ENCODE peak calls at places on chromosomes 1 and 21, in nine cellular contexts. U is fibroblast of lung, F is astrocyte, O is GM12878, A is hepatocyte, Z is GM23338, I is K562, Y is neural progenitor cell, R is PC-3. C is an unnamed sample.
A peak's percentile ranks its signal among the peaks of the same experiment; 100 is the strongest.

GRCh38 chr1:1483714-1484113 is 12.1 kb downstream of the ATAD3B start:
- DNase-seq in U (no peak), F (no peak), O (no peak), A (no peak), Z (no peak), I (no peak), Y (no peak), R (no peak), C (no peak)

GRCh38 chr1:234743866-234744581 is 134.0 kb upstream of the IRF2BP2 start:
- DNase-seq in U (peak; percentile 80), F (peak; percentile 76), O (no peak), A (peak; percentile 20), Z (peak; percentile 73), I (no peak), Y (peak; percentile 90), R (no peak), C (no peak)

GRCh38 chr1:225253784-225254183 is 174.1 kb downstream of the LBR start:
- DNase-seq in U (peak; percentile 89), F (peak; percentile 86), O (no peak), A (no peak), Z (no peak), I (no peak), Y (no peak), R (peak; percentile 83), C (peak; percentile 88)

GRCh38 chr1:91891486-91891885 is 5.5 kb upstream of the TGFBR3 start:
- DNase-seq in U (no peak), F (no peak), O (no peak), A (no peak), Z (no peak), I (no peak), Y (no peak), R (no peak), C (no peak)

GRCh38 chr21:24225432-24225831 is 1381.8 kb downstream of the MRPL39 start:
- DNase-seq in U (peak; percentile 40), F (peak; percentile 35), O (no peak), A (no peak), Z (no peak), I (no peak), Y (no peak), R (peak; percentile 80), C (no peak)

GRCh38 chr1:60449876-60450275 is 376.3 kb upstream of the C1orf87 start:
- DNase-seq in U (no peak), F (no peak), O (no peak), A (no peak), Z (no peak), I (no peak), Y (no peak), R (no peak), C (no peak)

GRCh38 chr1:58577676-58578073 is 623 bp upstream of the TACSTD2 start:
- DNase-seq in U (no peak), F (no peak), O (no peak), A (no peak), Z (no peak), I (no peak), Y (no peak), R (peak; percentile 29), C (no peak)

GRCh38 chr1:206655471-206655882 is 20.1 kb downstream of the DYRK3 start:
- DNase-seq in U (no peak), F (no peak), O (no peak), A (no peak), Z (no peak), I (no peak), Y (no peak), R (no peak), C (no peak)

GRCh38 chr1:243733670-243734310 is 116.3 kb downstream of the AKT3 start:
- DNase-seq in U (no peak), F (no peak), O (no peak), A (no peak), Z (no peak), I (no peak), Y (no peak), R (no peak), C (no peak)

GRCh38 chr1:10429868-10430215 is 391 bp upstream of the CENPS start:
- DNase-seq in U (peak; percentile 25), F (peak; percentile 4), O (no peak), A (no peak), Z (no peak), I (no peak), Y (no peak), R (peak; percentile 28), C (no peak)

GRCh38 chr1:41638086-41639024 is 153.9 kb upstream of the EDN2 start:
- DNase-seq in U (no peak), F (no peak), O (no peak), A (no peak), Z (no peak), I (no peak), Y (no peak), R (no peak), C (no peak)

GRCh38 chr1:94821636-94822305 is 1.6 kb downstream of the SLC44A3 start:
- DNase-seq in U (no peak), F (no peak), O (no peak), A (peak; percentile 29), Z (no peak), I (no peak), Y (no peak), R (peak; percentile 9), C (no peak)

GRCh38 chr1:40414331-40414730 is 35.9 kb upstream of the ZFP69B start:
- DNase-seq in U (no peak), F (no peak), O (no peak), A (no peak), Z (no peak), I (no peak), Y (no peak), R (no peak), C (no peak)

GRCh38 chr1:30950053-30950452 is 41.5 kb upstream of the SDC3 start:
- DNase-seq in U (no peak), F (no peak), O (no peak), A (no peak), Z (no peak), I (no peak), Y (no peak), R (no peak), C (no peak)

GRCh38 chr1:30952098-30952497 is 43.5 kb upstream of the SDC3 start:
- DNase-seq in U (no peak), F (no peak), O (no peak), A (no peak), Z (no peak), I (no peak), Y (no peak), R (no peak), C (no peak)

GRCh38 chr1:30948278-30948677 is 39.7 kb upstream of the SDC3 start:
- DNase-seq in U (no peak), F (no peak), O (no peak), A (no peak), Z (no peak), I (no peak), Y (no peak), R (no peak), C (no peak)

GRCh38 chr1:30953685-30954084 is 45.1 kb upstream of the SDC3 start:
- DNase-seq in U (no peak), F (no peak), O (no peak), A (no peak), Z (no peak), I (no peak), Y (no peak), R (no peak), C (no peak)

GRCh38 chr1:30950700-30951099 is 42.1 kb upstream of the SDC3 start:
- DNase-seq in U (no peak), F (no peak), O (no peak), A (no peak), Z (no peak), I (no peak), Y (no peak), R (no peak), C (no peak)
- TF ChIP-seq EZH2 in U (no peak), F (no peak), O (no peak), A (no peak), Z (no peak), I (no peak), Y (no peak), R (no peak), C (no peak)

DNA sequence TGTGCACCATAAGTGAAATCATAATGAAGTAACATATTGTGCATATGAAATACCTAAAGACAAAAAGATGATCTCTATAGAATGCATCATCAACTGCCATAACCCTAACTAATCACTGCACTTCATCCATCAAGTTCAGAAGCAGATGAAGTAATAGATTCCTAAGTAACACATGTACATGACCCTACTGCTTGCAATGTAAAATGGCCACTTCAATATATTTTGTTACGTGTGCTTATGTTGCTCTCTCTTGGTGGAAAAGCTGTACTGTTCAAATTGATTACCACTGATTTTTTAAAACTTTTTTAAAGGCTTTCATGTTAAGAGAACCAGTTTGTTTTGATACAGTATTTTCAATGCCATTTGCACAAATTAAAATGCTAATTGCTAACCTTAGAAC is 141.8 kb downstream of the TTLL7 start:
- DNase-seq in U (peak; percentile 24), F (peak; percentile 11), O (no peak), A (peak; percentile 46), Z (peak; percentile 23), I (no peak), Y (peak; percentile 22), R (no peak), C (no peak)
- H2AFZ ChIP-seq in U (no peak overlapping the region), F (no peak overlapping the region), O (no peak overlapping the region), A (no peak overlapping the region), Z (no peak overlapping the region), I (no peak overlapping the region), Y (no peak overlapping the region), R (no peak overlapping the region), C (no peak overlapping the region)

DNA sequence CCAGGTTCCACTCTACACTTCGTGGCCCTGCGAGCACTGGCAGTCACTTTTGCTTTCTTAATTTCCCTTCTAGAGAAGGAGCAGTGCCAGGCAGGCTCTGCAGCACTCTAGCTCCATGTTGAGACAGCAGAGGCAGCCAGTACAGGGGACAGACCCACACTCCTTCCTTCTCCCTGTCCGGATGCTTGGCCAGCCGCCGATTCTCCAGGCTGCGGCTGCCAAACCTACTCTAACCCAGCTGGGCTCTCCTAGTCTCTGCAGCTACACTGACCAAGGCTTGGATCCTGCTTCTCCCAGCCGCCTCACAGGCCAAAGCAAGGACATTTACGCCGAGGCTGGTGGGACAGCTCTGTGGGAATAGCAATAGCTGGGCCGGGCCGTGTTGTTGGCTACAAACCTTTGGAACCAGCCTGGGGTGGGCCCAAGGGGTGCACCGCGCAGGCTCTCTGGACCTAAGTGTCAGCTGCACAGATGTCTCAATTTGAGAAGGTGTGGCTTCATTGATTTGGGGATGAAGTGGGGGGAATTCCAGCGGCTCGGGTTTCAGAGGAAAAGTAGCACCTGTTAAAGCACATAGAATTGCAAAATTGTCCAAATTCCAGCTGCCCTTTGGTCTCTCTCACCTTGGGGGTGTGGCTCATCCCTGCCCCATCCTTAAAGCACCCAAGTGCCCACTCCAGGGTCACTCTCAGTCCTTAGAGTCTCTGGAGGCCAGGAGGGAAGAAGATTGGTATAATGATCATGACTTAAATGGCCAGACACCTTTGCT is 3.2 kb downstream of the BARHL2 start:
- DNase-seq in U (no peak), F (no peak), O (no peak), A (no peak), Z (peak; percentile 65), I (no peak), Y (peak; percentile 54), R (no peak), C (no peak)
- TF ChIP-seq EZH2 in U (no peak), F (peak; percentile 24), O (no peak), A (peak; percentile 49), Z (no peak), I (no peak), Y (peak; percentile 18), R (no peak), C (no peak)

DNA sequence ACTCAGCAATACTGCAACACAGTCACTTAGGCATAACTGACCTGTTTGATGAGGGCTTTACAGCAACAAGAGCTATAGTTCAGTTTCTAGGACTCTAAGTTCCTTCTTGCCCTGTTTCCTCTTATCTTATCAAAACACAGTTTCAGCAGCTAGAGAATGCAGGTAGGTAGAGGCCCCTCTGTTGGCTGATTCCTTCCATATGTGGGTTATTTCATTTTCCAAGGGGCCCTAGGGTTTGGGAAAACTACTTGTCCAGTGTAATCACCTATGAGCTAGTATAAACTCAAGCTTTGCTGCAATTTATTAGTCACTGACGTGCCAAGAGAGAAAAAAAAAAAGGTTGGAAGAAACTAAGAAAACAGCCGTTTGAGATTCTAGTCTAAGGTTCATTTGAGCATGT is 607.7 kb upstream of the USP24 start:
- DNase-seq in U (no peak), F (no peak), O (no peak), A (peak; percentile 49), Z (no peak), I (no peak), Y (no peak), R (no peak), C (no peak)
- H2AFZ ChIP-seq in U (no peak overlapping the region), F (no peak overlapping the region), O (no peak overlapping the region), A (no peak overlapping the region), Z (no peak overlapping the region), I (no peak overlapping the region), Y (no peak overlapping the region), R (no peak overlapping the region), C (no peak overlapping the region)